ENCODE peak calls at places on chromosomes 16 and 17, in six cellular contexts. One of them, this sample, is unnamed.

GRCh38 chr16:10501016-10501607 is 79.3 kb downstream of the EMP2 start:
- DNase-seq in stomach: no peak
- DNase-seq in A549: no peak
- DNase-seq in K562: peak; percentile 53
- DNase-seq in IMR-90: no peak
- DNase-seq in transverse colon: no peak
- DNase-seq in this sample: no peak

GRCh38 chr16:53022374-53022773 is 30.3 kb downstream of the CHD9NB start:
- DNase-seq in stomach: peak; percentile 39
- DNase-seq in A549: peak; percentile 69
- DNase-seq in K562: peak; percentile 61
- DNase-seq in IMR-90: peak; percentile 43
- DNase-seq in transverse colon: peak; percentile 33
- DNase-seq in this sample: peak; percentile 57

GRCh38 chr17:50634123-50634914 is at the start of gene ABCC3:
- DNase-seq in stomach: peak; percentile 75
- DNase-seq in A549: peak; percentile 87
- DNase-seq in K562: no peak
- DNase-seq in IMR-90: no peak
- DNase-seq in transverse colon: peak; percentile 85
- DNase-seq in this sample: peak; percentile 74

GRCh38 chr17:77535435-77535834 is 394.7 kb downstream of the SEC14L1 start:
- DNase-seq in stomach: peak; percentile 79
- DNase-seq in A549: no peak
- DNase-seq in K562: no peak
- DNase-seq in IMR-90: no peak
- DNase-seq in transverse colon: no peak
- DNase-seq in this sample: no peak

GRCh38 chr17:69710926-69711325 is 296.4 kb downstream of the MAP2K6 start:
- DNase-seq in stomach: no peak
- DNase-seq in A549: no peak
- DNase-seq in K562: no peak
- DNase-seq in IMR-90: peak; percentile 15
- DNase-seq in transverse colon: no peak
- DNase-seq in this sample: no peak

GRCh38 chr16:4315185-4316102 is at the start of gene GLIS2:
- DNase-seq in stomach: peak; percentile 73
- DNase-seq in A549: peak; percentile 78
- DNase-seq in K562: peak; percentile 85
- DNase-seq in IMR-90: peak; percentile 82
- DNase-seq in transverse colon: peak; percentile 60
- DNase-seq in this sample: peak; percentile 86

GRCh38 chr16:50185005-50185505 is 31.9 kb downstream of the TENT4B start:
- DNase-seq in stomach: no peak
- DNase-seq in A549: no peak
- DNase-seq in K562: no peak
- DNase-seq in IMR-90: peak; percentile 75
- DNase-seq in transverse colon: no peak
- DNase-seq in this sample: no peak

GRCh38 chr17:73491648-73492047 is 152.6 kb downstream of the SDK2 start:
- DNase-seq in stomach: no peak
- DNase-seq in A549: no peak
- DNase-seq in K562: no peak
- DNase-seq in IMR-90: no peak
- DNase-seq in transverse colon: no peak
- DNase-seq in this sample: no peak

GRCh38 chr16:89410794-89411309 is 79.5 kb downstream of the ANKRD11 start:
- DNase-seq in stomach: peak; percentile 89
- DNase-seq in A549: no peak
- DNase-seq in K562: no peak
- DNase-seq in IMR-90: peak; percentile 86
- DNase-seq in transverse colon: peak; percentile 40
- DNase-seq in this sample: no peak

GRCh38 chr16:27906883-27907282 is 156.6 kb downstream of the GSG1L start:
- DNase-seq in stomach: no peak
- DNase-seq in A549: peak; percentile 25
- DNase-seq in K562: peak; percentile 64
- DNase-seq in IMR-90: no peak
- DNase-seq in transverse colon: no peak
- DNase-seq in this sample: no peak

GRCh38 chr16:51166116-51166515 is 15.0 kb upstream of the SALL1 start:
- DNase-seq in stomach: no peak
- DNase-seq in A549: no peak
- DNase-seq in K562: no peak
- DNase-seq in IMR-90: no peak
- DNase-seq in transverse colon: no peak
- DNase-seq in this sample: no peak

GRCh38 chr16:84404324-84404723 is 36.0 kb downstream of the ATP2C2 start:
- DNase-seq in stomach: no peak
- DNase-seq in A549: no peak
- DNase-seq in K562: no peak
- DNase-seq in IMR-90: no peak
- DNase-seq in transverse colon: no peak
- DNase-seq in this sample: no peak

GRCh38 chr17:10836966-10837599 is 804 bp downstream of the PIRT start:
- DNase-seq in stomach: peak; percentile 93
- DNase-seq in A549: no peak
- DNase-seq in K562: no peak
- DNase-seq in IMR-90: no peak
- DNase-seq in transverse colon: peak; percentile 77
- DNase-seq in this sample: no peak

GRCh38 chr16:30658731-30659506 is 688 bp downstream of the FBRS start:
- DNase-seq in stomach: peak; percentile 73
- DNase-seq in A549: peak; percentile 78
- DNase-seq in K562: peak; percentile 75
- DNase-seq in IMR-90: peak; percentile 97
- DNase-seq in transverse colon: no peak
- DNase-seq in this sample: peak; percentile 75

GRCh38 chr17:43774304-43775250 is 4.2 kb downstream of the DUSP3 start:
- DNase-seq in stomach: no peak
- DNase-seq in A549: no peak
- DNase-seq in K562: no peak
- DNase-seq in IMR-90: no peak
- DNase-seq in transverse colon: no peak
- DNase-seq in this sample: no peak

GRCh38 chr17:4479340-4479981 is 19.2 kb upstream of the SPNS2 start:
- DNase-seq in stomach: peak; percentile 71
- DNase-seq in A549: no peak
- DNase-seq in K562: no peak
- DNase-seq in IMR-90: no peak
- DNase-seq in transverse colon: peak; percentile 79
- DNase-seq in this sample: no peak
- TF ChIP-seq POLR2A in stomach: no peak
- TF ChIP-seq POLR2A in A549: no peak
- TF ChIP-seq POLR2A in K562: no peak
- TF ChIP-seq POLR2A in IMR-90: no peak
- TF ChIP-seq POLR2A in transverse colon: no peak
- TF ChIP-seq POLR2A in this sample: no peak

DNA sequence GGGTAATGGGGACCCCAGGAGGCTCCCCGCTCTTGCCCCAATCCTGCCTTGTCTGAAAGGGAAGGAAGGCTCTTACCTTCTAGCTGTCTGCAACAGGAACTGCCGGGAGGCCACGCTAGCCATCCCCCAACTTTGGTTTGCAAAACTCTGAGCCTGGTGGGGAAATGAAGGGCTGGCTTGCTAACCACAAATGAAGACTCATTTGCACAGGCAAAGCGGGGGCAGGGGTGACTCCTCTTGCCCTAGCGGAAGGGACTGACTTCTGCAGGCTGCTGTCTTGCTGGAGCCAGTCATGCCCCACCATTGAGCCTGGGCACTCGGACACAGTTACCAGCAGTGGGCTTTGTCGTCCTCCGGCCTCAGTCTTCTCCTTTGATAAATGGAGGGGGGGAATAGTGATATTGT is 52.6 kb downstream of the PLCG2 start:
- DNase-seq in stomach: peak; percentile 62
- DNase-seq in A549: no peak
- DNase-seq in K562: no peak
- DNase-seq in IMR-90: no peak
- DNase-seq in transverse colon: peak; percentile 79
- DNase-seq in this sample: no peak
- TF ChIP-seq POLR2A in stomach: no peak
- TF ChIP-seq POLR2A in A549: no peak
- TF ChIP-seq POLR2A in K562: no peak
- TF ChIP-seq POLR2A in IMR-90: no peak
- TF ChIP-seq POLR2A in transverse colon: peak; percentile 18
- TF ChIP-seq POLR2A in this sample: no peak

DNA sequence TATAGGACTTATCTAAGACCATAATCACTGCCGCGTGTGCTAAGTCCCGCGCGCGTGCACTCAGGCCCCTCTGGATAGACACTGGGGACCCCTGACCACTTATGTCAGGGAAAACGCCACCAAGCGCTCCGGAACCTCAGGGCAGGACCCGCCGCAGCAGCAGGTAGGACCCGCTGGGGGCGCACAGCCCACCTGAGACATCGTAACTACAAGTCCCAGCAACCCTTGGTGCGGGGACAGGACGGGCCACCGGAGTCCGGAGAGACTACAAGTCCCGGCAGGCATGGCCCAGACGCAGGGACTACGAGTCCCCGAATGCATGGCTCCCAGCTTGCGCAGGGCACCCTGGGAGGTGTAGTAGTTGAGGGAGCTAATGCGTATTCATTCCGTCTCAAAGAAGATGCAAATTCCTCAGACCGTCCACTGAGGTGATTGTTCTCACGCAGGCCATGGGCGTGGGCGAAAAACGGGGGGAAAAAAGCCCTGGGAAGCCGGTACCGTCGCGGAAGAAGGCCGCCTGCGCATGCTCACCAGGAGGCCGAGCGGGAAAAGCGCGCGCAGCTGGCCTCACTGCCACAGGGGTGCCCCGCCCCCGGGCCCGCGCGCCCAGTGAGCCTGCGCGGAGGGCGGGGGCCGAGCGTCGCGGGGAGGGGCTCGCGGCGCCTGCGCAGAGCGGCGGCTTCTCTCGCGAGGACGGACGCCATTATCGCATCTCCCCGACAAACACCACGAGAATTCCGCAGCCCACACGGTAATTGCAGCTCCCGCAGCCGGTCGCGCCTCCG is at the start of gene BANP:
- DNase-seq in stomach: peak; percentile 98
- DNase-seq in A549: peak; percentile 98
- DNase-seq in K562: peak; percentile 99
- DNase-seq in IMR-90: peak; percentile 98
- DNase-seq in transverse colon: peak; percentile 98
- DNase-seq in this sample: peak; percentile 100
- TF ChIP-seq POLR2A in stomach: no peak
- TF ChIP-seq POLR2A in A549: peak; percentile 74
- TF ChIP-seq POLR2A in K562: peak; percentile 70
- TF ChIP-seq POLR2A in IMR-90: no peak
- TF ChIP-seq POLR2A in transverse colon: peak; percentile 47
- TF ChIP-seq POLR2A in this sample: no peak

GRCh38 chr17:76080207-76080933 is 1.4 kb downstream of the ZACN start:
- DNase-seq in stomach: no peak
- DNase-seq in A549: no peak
- DNase-seq in K562: no peak
- DNase-seq in IMR-90: no peak
- DNase-seq in transverse colon: no peak
- DNase-seq in this sample: no peak
- TF ChIP-seq POLR2A in stomach: no peak
- TF ChIP-seq POLR2A in A549: peak; percentile 21
- TF ChIP-seq POLR2A in K562: peak; percentile 22
- TF ChIP-seq POLR2A in IMR-90: no peak
- TF ChIP-seq POLR2A in transverse colon: no peak
- TF ChIP-seq POLR2A in this sample: peak; percentile 7

GRCh38 chr16:19523184-19523558 is 571 bp upstream of the CCP110 start:
- DNase-seq in stomach: no peak
- DNase-seq in A549: no peak
- DNase-seq in K562: no peak
- DNase-seq in IMR-90: no peak
- DNase-seq in transverse colon: no peak
- DNase-seq in this sample: no peak

GRCh38 chr16:19524356-19524865 is 669 bp downstream of the CCP110 start:
- DNase-seq in stomach: no peak
- DNase-seq in A549: peak; percentile 21
- DNase-seq in K562: no peak
- DNase-seq in IMR-90: no peak
- DNase-seq in transverse colon: no peak
- DNase-seq in this sample: no peak

GRCh38 chr16:19524866-19525723 is 1.4 kb downstream of the CCP110 start:
- DNase-seq in stomach: no peak
- DNase-seq in A549: no peak
- DNase-seq in K562: no peak
- DNase-seq in IMR-90: peak; percentile 2
- DNase-seq in transverse colon: no peak
- DNase-seq in this sample: no peak

GRCh38 chr16:19522369-19523159 is 666 bp upstream of the GDE1 start:
- DNase-seq in stomach: no peak
- DNase-seq in A549: no peak
- DNase-seq in K562: no peak
- DNase-seq in IMR-90: no peak
- DNase-seq in transverse colon: no peak
- DNase-seq in this sample: no peak

DNA sequence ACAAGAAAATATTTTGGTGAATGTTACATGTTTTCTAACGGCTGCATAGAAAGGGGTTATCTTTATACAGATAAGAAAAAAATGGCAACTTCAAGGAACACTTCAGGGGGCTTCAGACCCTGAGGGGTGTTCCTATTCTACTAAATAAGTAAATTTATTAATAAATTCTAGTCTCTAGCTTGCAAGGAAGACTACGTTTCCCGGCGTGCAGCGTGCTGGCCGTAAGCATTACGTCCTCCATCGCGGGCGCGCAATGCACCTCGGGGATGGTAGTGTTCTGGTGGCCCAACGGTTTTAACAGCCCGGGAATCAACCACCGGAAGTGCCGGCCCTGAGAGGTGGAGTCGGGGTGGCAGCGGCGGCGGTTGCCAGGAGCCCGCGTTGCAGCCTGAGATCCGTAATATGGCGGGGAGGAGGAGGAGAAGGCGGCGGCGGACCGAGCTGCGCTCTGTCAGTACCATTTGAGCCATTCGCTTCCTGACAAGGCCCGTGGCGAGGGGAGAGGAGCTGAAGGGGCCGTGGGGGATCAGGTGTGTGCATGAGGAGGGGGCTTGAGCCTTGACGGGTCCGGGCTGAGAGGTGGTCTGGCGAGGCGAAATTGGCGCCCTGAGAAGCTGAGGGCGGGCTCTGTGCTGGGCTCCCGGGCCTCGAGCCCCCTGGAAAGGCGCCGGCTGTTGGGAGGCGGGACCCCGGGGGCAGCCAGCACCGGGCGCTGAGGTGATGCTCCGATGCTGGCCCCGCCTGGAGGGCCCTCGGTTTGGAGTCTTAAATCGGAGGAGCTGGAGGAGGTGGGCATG is at the start of gene CCP110:
- DNase-seq in stomach: peak; percentile 98
- DNase-seq in A549: peak; percentile 95
- DNase-seq in K562: peak; percentile 86
- DNase-seq in IMR-90: peak; percentile 96
- DNase-seq in transverse colon: peak; percentile 97
- DNase-seq in this sample: peak; percentile 86
- TF ChIP-seq POLR2A in stomach: no peak
- TF ChIP-seq POLR2A in A549: peak; percentile 65
- TF ChIP-seq POLR2A in K562: peak; percentile 83
- TF ChIP-seq POLR2A in IMR-90: peak; percentile 46
- TF ChIP-seq POLR2A in transverse colon: peak; percentile 75
- TF ChIP-seq POLR2A in this sample: peak; percentile 78

This sample was measured in H54.